ENCODE peak calls at places on chromosome 16, in four cellular contexts. W is activated T-cell treated with anti-CD3 and anti-CD28 coated beads for 1 hour, G is SJCRH30, D is RWPE1. I is an unnamed sample.

GRCh38 chr16:66701516-66701915 is 5.0 kb upstream of the CMTM4 start:
- DNase-seq in W (no peak), G (no peak), D (no peak), I (no peak)

GRCh38 chr16:68658258-68658973 is 13.3 kb downstream of the CDH3 start:
- DNase-seq in W (no peak), G (peak), D (peak), I (no peak)

GRCh38 chr16:57277586-57277985 is 6.9 kb downstream of the PLLP start:
- DNase-seq in W (peak), G (peak), D (peak), I (peak)

GRCh38 chr16:2040031-2040430 is 7.6 kb downstream of the NTHL1 start:
- DNase-seq in W (no peak), G (no peak), D (no peak), I (no peak)

GRCh38 chr16:86984975-86985655 is 332.1 kb downstream of the C16orf95 start:
- DNase-seq in W (no peak), G (no peak), D (no peak), I (no peak)

GRCh38 chr16:88685156-88686061 is 898 bp downstream of the SNAI3 start:
- DNase-seq in W (peak), G (peak), D (peak), I (peak)

GRCh38 chr16:67718668-67719047 is 458 bp downstream of the GFOD2 start:
- DNase-seq in W (no peak), G (no peak), D (no peak), I (peak)

GRCh38 chr16:89037261-89038152 is 56.1 kb upstream of the ACSF3 start:
- DNase-seq in W (peak), G (peak), D (peak), I (peak)

GRCh38 chr16:6104423-6104822 is 1006.8 kb upstream of the EEF2KMT start:
- DNase-seq in W (no peak), G (no peak), D (no peak), I (no peak)

GRCh38 chr16:72824761-72825160 is 223.2 kb downstream of the ZFHX3 start:
- DNase-seq in W (no peak), G (no peak), D (no peak), I (no peak)

GRCh38 chr16:11402745-11403533 is 57.7 kb downstream of the RMI2 start:
- DNase-seq in W (no peak), G (no peak), D (no peak), I (no peak)

GRCh38 chr16:84117482-84117843 is 721 bp upstream of the MBTPS1 start:
- DNase-seq in W (peak), G (peak), D (peak), I (peak)

GRCh38 chr16:89244754-89245153 is 27.3 kb downstream of the ZNF778 start:
- DNase-seq in W (no peak), G (no peak), D (no peak), I (no peak)

GRCh38 chr16:82439678-82440293 is 187.0 kb upstream of the CDH13 start:
- DNase-seq in W (no peak), G (peak), D (peak), I (no peak)

GRCh38 chr16:5022521-5022920 is 11.2 kb downstream of the NAGPA start:
- DNase-seq in W (no peak), G (no peak), D (no peak), I (no peak)

GRCh38 chr16:67537636-67538591 is 9.3 kb downstream of the RIPOR1 start:
- DNase-seq in W (peak), G (no peak), D (no peak), I (peak)

GRCh38 chr16:12245923-12246290 is 269.4 kb downstream of the SNX29 start:
- DNase-seq in W (no peak), G (no peak), D (no peak), I (no peak)

GRCh38 chr16:88752386-88753002 is 32.5 kb downstream of the PIEZO1 start:
- DNase-seq in W (no peak), G (no peak), D (no peak), I (no peak)

GRCh38 chr16:27377666-27378485 is 24.1 kb upstream of the IL21R start:
- DNase-seq in W (no peak), G (no peak), D (no peak), I (no peak)